ENCODE peak calls at places on chromosome 22, in four cellular contexts. L is pancreas, O is adrenal gland, S is neural progenitor cell. D is an unnamed sample.
A peak's percentile ranks its signal among the peaks of the same experiment; 100 is the strongest.

GRCh38 chr22:20918663-20919220 is 1.5 kb downstream of the CRKL start:
- DNase-seq in L (no peak), O (no peak), S (peak; percentile 14), D (no peak)

GRCh38 chr22:36744791-36745190 is 31.1 kb downstream of the IFT27 start:
- DNase-seq in L (no peak), O (no peak), S (no peak), D (no peak)

GRCh38 chr22:50141462-50141861 is 29.1 kb upstream of the PANX2 start:
- DNase-seq in L (no peak), O (no peak), S (no peak), D (no peak)

GRCh38 chr22:27267145-27267544 is 534.4 kb downstream of the MN1 start:
- DNase-seq in L (no peak), O (no peak), S (no peak), D (no peak)

GRCh38 chr22:40310081-40310770 is 36.1 kb upstream of the ADSL start:
- DNase-seq in L (no peak), O (no peak), S (no peak), D (no peak)

GRCh38 chr22:37189011-37189466 is 992 bp upstream of the C1QTNF6 start:
- DNase-seq in L (no peak), O (no peak), S (no peak), D (no peak)

GRCh38 chr22:40238425-40239344 is 61.0 kb downstream of the TNRC6B start:
- DNase-seq in L (no peak), O (no peak), S (no peak), D (no peak)

GRCh38 chr22:32920032-32920628 is 118.6 kb downstream of the TIMP3 start:
- DNase-seq in L (no peak), O (peak; percentile 47), S (no peak), D (peak; percentile 44)

DNA sequence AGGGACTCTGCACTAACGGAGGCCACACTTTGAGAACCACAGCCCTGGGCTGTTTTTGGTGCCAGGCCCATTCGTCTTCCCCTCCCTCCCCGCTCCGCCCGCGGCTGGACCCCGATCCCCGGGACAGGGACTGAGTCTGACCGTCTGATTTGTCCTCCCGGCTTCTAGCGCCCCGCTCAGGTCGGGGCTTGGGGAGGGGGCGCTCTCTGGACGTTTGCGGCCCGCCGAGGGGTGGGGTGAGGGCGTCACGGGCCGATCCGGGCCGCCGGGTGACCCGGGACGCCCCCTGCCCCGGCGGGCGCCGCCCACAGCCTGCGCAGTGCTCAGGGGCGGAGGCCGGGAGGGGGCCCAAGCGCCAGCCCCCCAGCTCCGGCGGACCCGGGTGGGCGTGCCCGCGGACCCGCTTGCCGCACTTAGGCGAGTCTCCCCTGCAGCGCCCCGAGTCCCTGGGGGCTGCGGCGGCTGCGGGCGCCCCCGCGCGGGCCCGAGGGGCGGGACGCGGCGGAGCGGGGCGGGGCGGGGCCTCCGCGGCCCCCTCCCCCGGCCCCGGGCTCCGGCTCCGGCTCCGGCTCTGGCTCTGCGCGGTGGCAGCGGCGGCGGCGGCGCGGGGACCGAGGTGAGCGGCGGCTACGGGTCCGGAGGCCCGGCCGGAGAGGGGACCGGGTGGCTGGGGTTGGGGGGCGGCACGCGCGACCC is 33.7 kb upstream of the PRR5 start:
- DNase-seq in L (no peak), O (no peak), S (peak; percentile 86), D (no peak)
- TF ChIP-seq CTCF in L (no peak), O (no peak), S (peak; percentile 45), D (no peak)

GRCh38 chr22:48572951-48573350 is 1254.7 kb downstream of the BRD1 start:
- DNase-seq in L (no peak), O (no peak), S (no peak), D (no peak)
- H3K4me1 ChIP-seq in L (no peaks in the 10 kb centered on the region), O (no peaks in the 10 kb centered on the region), S (peaks cover 10% of the 10 kb centered on the region), D (peaks cover 6% of the 10 kb centered on the region)

DNA sequence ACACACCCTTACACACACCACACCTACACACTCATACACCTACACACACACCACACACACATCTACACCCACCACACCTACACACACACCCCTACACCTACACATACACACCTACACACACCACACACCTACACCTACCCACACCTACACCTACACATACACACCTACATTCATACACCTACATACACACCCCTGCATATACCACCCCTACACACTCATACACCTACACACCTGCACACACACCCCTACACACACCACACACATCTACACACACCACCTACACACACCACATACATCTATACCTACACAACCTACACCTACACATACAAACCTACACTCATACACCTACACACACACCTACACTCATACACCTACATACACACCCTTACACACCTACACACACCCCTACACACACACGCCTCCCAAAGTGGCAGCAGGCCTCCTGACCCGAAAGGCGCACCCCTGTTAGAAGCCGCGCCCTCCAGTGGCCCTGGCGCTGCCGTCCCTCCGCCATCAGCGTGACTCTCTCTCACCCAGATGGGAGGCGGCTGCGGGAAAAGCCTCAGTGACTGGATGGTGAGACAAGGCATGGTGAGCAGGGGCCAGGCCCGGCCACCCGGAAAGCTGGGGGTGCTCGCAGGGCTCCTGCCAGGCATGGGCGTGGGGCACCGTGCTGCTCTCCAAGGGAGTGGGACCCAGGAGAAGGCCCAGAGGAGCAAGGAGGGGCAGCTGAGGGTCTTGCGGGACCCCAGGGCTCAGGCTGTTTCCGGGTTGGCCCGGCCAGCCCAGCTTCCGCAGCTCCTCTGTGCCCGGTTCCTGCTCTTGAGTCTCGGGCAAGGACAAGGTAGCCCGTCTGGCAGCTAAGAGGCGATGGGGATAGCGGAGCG is 37.0 kb upstream of the HMOX1 start:
- DNase-seq in L (no peak), O (no peak), S (no peak), D (no peak)
- H3K36me3 ChIP-seq in L (peaks cover 21% of the 10 kb centered on the region), O (no peaks in the 10 kb centered on the region), S (no peaks in the 10 kb centered on the region), D (peaks cover 5% of the 10 kb centered on the region)

DNA sequence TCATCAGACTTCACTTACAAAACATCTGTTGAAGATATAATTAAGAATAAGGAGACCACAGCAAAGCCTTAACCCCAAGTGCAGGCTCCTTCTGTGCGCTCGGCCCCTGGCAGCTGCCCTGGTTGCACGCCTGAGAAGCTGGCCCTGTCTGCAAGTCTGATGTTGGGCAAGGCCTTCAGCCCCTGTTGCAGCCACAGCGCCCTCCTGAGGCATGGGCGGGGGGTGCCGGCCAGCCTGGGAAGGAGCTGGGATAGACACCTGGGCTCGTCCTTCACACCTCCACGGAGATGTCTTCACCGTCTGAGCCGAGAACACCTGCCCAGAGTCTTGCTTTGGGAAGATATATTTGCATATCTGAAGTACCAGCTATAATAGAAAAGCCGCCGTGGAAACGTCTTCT is 104.1 kb downstream of the MPPED1 start:
- DNase-seq in L (no peak), O (no peak), S (no peak), D (no peak)
- TF ChIP-seq CTCF in L (no peak), O (no peak), S (peak; percentile 47), D (no peak)

DNA sequence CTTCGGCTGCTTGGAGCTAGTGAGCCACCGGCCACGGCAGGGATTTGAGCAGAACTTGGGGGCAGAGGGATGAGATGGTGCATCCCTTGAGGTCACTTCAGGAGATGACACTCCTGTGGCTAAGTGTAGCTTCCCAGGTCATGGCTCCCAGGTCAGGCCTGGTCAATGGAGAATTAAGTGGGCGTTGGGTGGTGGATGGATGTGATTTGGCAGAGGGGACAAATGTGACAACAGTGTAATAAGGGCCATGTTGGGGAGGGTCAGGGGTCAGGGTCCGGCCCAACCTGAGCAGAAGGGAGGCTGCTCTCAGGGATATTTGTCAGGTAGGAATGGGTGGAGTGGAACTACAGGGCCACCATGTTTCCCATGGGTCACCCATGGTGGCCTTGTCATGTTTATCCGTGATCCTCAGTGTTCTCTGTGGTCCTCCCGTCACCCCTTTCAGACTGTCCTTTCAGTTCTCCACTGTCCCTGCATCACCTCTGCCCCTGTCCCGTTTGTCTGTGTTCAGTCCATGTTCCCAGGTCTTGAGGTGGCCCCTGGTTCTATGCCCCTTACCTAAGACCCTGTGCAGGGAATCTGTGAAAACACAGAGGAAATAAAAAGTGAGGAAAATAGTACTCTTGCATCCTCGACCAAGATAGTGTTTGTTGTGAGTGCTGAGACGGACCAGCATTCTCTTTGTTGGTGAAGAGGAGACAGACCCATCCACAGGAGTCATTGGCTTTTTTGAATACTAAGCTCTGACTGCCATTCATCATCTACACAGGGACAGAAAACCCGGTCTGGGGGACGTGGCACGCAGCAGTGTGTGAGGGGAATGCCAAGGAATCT is 6.1 kb downstream of the SLC25A1 start:
- DNase-seq in L (no peak), O (no peak), S (no peak), D (no peak)
- H3K4me1 ChIP-seq in L (peaks cover 26% of the 10 kb centered on the region), O (peaks cover 46% of the 10 kb centered on the region), S (peaks cover 24% of the 10 kb centered on the region), D (peaks cover 20% of the 10 kb centered on the region)

GRCh38 chr22:45777046-45777851 is 105.6 kb downstream of the ATXN10 start:
- DNase-seq in L (no peak), O (no peak), S (no peak), D (no peak)
- H3K36me3 ChIP-seq in L (no peaks in the 10 kb centered on the region), O (no peaks in the 10 kb centered on the region), S (no peaks in the 10 kb centered on the region), D (no peaks in the 10 kb centered on the region)

DNA sequence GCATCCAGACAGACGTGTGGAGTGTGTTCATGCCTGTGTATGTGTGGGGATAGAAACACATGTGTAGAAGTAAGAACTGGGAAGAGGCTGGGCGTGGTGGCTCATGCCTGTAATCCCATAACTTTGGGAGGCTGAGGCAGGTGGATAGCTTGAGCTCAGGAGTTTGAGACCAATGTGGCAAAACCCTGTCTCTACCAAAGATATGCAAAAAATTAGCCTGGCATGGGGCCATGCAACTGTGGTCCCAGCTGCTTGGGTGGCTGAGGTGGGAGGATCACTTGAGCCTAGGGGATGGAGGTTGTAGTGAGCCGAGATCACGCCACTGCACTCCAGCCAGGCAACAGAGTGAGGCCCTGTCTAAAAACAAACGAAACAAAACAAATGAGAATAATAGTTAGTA is 1166.6 kb downstream of the TBC1D22A start:
- DNase-seq in L (no peak), O (no peak), S (no peak), D (no peak)
- TF ChIP-seq CTCF in L (no peak), O (no peak), S (no peak), D (no peak)

D was measured in lung.